ENCODE peak calls at places on chromosomes 3 and 15, in five cellular contexts. I is lower lobe of right lung, G is IMR-90, T is heart left ventricle, S is GM12865. E is an unnamed sample.

GRCh38 chr15:36156855-36157521 is 422.4 kb upstream of the CDIN1 start:
- DNase-seq in T (peak; percentile 58), I (no peak), S (no peak), G (peak; percentile 56), E (no peak)

GRCh38 chr3:184360834-184361531 is 422 bp downstream of the CLCN2 start:
- DNase-seq in G (no peak), I (no peak), S (no peak), T (no peak), E (no peak)

GRCh38 chr15:64152507-64153387 is 1.2 kb downstream of the SNX22 start:
- DNase-seq in I (peak; percentile 55), T (peak; percentile 37), G (no peak), S (peak; percentile 73), E (no peak)

GRCh38 chr3:124126446-124127017 is 134.6 kb upstream of the ROPN1 start:
- DNase-seq in S (no peak), I (no peak), T (no peak), G (no peak), E (no peak)

GRCh38 chr15:79008666-79009065 is 63.8 kb upstream of the CTSH start:
- DNase-seq in S (no peak), I (no peak), G (no peak), T (no peak), E (no peak)

GRCh38 chr15:43974852-43975251 is 148.1 kb downstream of the WDR76 start:
- DNase-seq in I (no peak), S (peak; percentile 74), G (no peak), T (no peak), E (peak; percentile 12)

GRCh38 chr3:95120921-95121320 is 1058.1 kb downstream of the NSUN3 start:
- DNase-seq in I (no peak), G (no peak), S (no peak), T (no peak), E (no peak)

GRCh38 chr15:50415752-50416404 is 8.3 kb upstream of the USP8 start:
- DNase-seq in S (no peak), G (peak; percentile 37), T (no peak), I (no peak), E (no peak)

GRCh38 chr3:129975332-129976090 is 991 bp downstream of the TRH start:
- DNase-seq in S (no peak), T (peak; percentile 37), I (peak; percentile 67), G (no peak), E (no peak)

GRCh38 chr15:58407786-58408185 is 24.0 kb upstream of the LIPC start:
- DNase-seq in T (no peak), G (no peak), S (no peak), I (no peak), E (no peak)

GRCh38 chr3:17412950-17413530 is 329.4 kb downstream of the TBC1D5 start:
- DNase-seq in T (no peak), I (no peak), S (peak; percentile 78), G (peak; percentile 64), E (peak; percentile 62)

GRCh38 chr3:187041362-187042061 is 97.8 kb downstream of the RPL39L start:
- DNase-seq in I (no peak), G (peak; percentile 54), T (no peak), S (peak; percentile 67), E (no peak)

GRCh38 chr3:54223063-54223462 is 100.7 kb downstream of the CACNA2D3 start:
- DNase-seq in G (no peak), I (no peak), T (no peak), S (no peak), E (no peak)

GRCh38 chr3:48962939-48963338 is 27.1 kb upstream of the P4HTM start:
- DNase-seq in S (no peak), G (no peak), I (no peak), T (no peak), E (no peak)

GRCh38 chr3:151307583-151307982 is 9.0 kb downstream of the GPR87 start:
- DNase-seq in G (no peak), T (no peak), I (no peak), S (no peak), E (no peak)

GRCh38 chr3:151305081-151305777 is 11.4 kb downstream of the GPR87 start:
- DNase-seq in S (no peak), I (peak; percentile 61), T (no peak), G (peak; percentile 95), E (peak; percentile 99)

GRCh38 chr3:151307131-151307530 is 9.5 kb downstream of the GPR87 start:
- DNase-seq in G (no peak), S (no peak), I (no peak), T (no peak), E (no peak)

GRCh38 chr3:151306168-151306810 is 10.3 kb downstream of the GPR87 start:
- DNase-seq in G (no peak), T (no peak), S (no peak), I (no peak), E (no peak)

GRCh38 chr3:151305778-151306157 is 10.9 kb downstream of the GPR87 start:
- DNase-seq in I (no peak), S (no peak), G (peak; percentile 41), T (no peak), E (peak; percentile 34)
- H3K4me3 ChIP-seq in I (no peak overlapping the region), S (no peak overlapping the region), G (no peak overlapping the region), T (no peak overlapping the region), E (no peak overlapping the region)

GRCh38 chr3:66195347-66195783 is 25.4 kb upstream of the SLC25A26 start:
- DNase-seq in S (peak; percentile 55), T (peak; percentile 79), I (peak; percentile 57), G (peak; percentile 68), E (peak; percentile 19)
- TF ChIP-seq CTCF in S (no peak), T (no peak), I (no peak), G (peak; percentile 52), E (peak; percentile 51)

DNA sequence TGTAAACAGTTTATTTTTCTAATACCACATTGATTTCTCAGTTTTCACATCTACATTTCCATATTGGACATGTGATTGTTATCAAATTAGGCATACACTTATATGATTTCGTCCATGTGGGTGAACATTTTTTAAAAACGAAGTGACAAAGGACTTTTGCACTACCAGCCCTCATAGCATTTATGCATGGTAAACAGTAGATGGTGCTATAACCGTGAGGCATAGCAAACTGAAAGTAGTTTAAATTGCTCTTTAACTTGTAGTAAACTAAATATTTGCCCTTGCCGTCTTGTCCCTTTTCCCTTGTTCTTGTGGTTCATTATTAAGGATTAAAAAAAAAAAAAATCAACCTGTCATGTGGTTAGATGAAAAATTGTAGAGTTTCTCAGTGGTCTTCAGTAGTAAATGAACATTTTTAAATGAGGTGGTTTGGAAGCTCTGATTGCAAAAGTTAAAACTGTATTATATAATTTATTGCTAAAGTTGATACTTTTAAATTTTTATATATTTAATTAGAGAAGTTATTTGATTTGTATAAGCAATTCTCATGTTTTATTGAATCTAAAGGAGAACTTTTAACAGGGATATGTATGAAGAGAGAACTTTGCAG is 24.0 kb downstream of the STX19 start:
- DNase-seq in T (no peak), S (peak; percentile 76), G (peak; percentile 82), I (no peak), E (peak; percentile 45)
- H3K4me3 ChIP-seq in T (peak overlapping the region; percentile 44), S (peak overlapping the region; percentile 36), G (no peak overlapping the region), I (peak overlapping the region; percentile 31), E (no peak overlapping the region)

GRCh38 chr15:39628131-39628482 is 47.2 kb downstream of the THBS1 start:
- DNase-seq in I (no peak), S (no peak), G (no peak), T (peak; percentile 45), E (no peak)
- TF ChIP-seq CTCF in I (peak; percentile 15), S (no peak), G (peak; percentile 15), T (peak; percentile 34), E (peak; percentile 29)